ENCODE peak calls at places on chromosomes 1 and 21, in five cellular contexts. One of them, this sample, is unnamed.

GRCh38 chr1:24505816-24506215 is 3.2 kb downstream of the RCAN3 start:
- DNase-seq in dermis blood vessel endothelial cell: no peak
- DNase-seq in T-helper 1 cell: no peak
- DNase-seq in HT1080: no peak
- DNase-seq in HEK293T: no peak
- DNase-seq in this sample: no peak

GRCh38 chr1:112826217-112826944 is 111.2 kb upstream of the PPM1J start:
- DNase-seq in dermis blood vessel endothelial cell: no peak
- DNase-seq in HT1080: no peak
- DNase-seq in T-helper 1 cell: no peak
- DNase-seq in HEK293T: no peak
- DNase-seq in this sample: no peak

GRCh38 chr1:146001734-146002133 is 5.4 kb upstream of the TXNIP start:
- DNase-seq in T-helper 1 cell: no peak
- DNase-seq in HT1080: no peak
- DNase-seq in dermis blood vessel endothelial cell: no peak
- DNase-seq in HEK293T: no peak
- DNase-seq in this sample: no peak

GRCh38 chr1:41705798-41706197 is 212.9 kb downstream of the HIVEP3 start:
- DNase-seq in HEK293T: no peak
- DNase-seq in dermis blood vessel endothelial cell: no peak
- DNase-seq in HT1080: no peak
- DNase-seq in T-helper 1 cell: no peak
- DNase-seq in this sample: no peak

GRCh38 chr1:57272150-57272549 is 151.7 kb downstream of the DAB1 start:
- DNase-seq in dermis blood vessel endothelial cell: no peak
- DNase-seq in HT1080: no peak
- DNase-seq in T-helper 1 cell: no peak
- DNase-seq in HEK293T: no peak
- DNase-seq in this sample: no peak

GRCh38 chr1:1026599-1027413 is 6.9 kb downstream of the AGRN start:
- DNase-seq in HEK293T: no peak
- DNase-seq in T-helper 1 cell: no peak
- DNase-seq in dermis blood vessel endothelial cell: no peak
- DNase-seq in HT1080: no peak
- DNase-seq in this sample: no peak

GRCh38 chr1:24526940-24527542 is 24.4 kb downstream of the RCAN3 start:
- DNase-seq in HT1080: peak
- DNase-seq in HEK293T: peak
- DNase-seq in dermis blood vessel endothelial cell: peak
- DNase-seq in T-helper 1 cell: peak
- DNase-seq in this sample: peak

GRCh38 chr1:55716151-55716550 is 501.0 kb upstream of the USP24 start:
- DNase-seq in dermis blood vessel endothelial cell: no peak
- DNase-seq in HEK293T: no peak
- DNase-seq in HT1080: no peak
- DNase-seq in T-helper 1 cell: no peak
- DNase-seq in this sample: no peak

GRCh38 chr1:86991549-86992186 is 77.2 kb downstream of the HS2ST1 start:
- DNase-seq in HEK293T: no peak
- DNase-seq in dermis blood vessel endothelial cell: no peak
- DNase-seq in T-helper 1 cell: no peak
- DNase-seq in HT1080: no peak
- DNase-seq in this sample: no peak

GRCh38 chr1:53274541-53275185 is 36.3 kb upstream of the MAGOH start:
- DNase-seq in HT1080: no peak
- DNase-seq in HEK293T: no peak
- DNase-seq in dermis blood vessel endothelial cell: no peak
- DNase-seq in T-helper 1 cell: no peak
- DNase-seq in this sample: no peak

GRCh38 chr1:183733610-183734219 is 71.2 kb upstream of the RGL1 start:
- DNase-seq in HEK293T: no peak
- DNase-seq in HT1080: no peak
- DNase-seq in T-helper 1 cell: no peak
- DNase-seq in dermis blood vessel endothelial cell: no peak
- DNase-seq in this sample: no peak

GRCh38 chr21:37372127-37372731 is 5.7 kb downstream of the DYRK1A start:
- DNase-seq in HEK293T: no peak
- DNase-seq in HT1080: no peak
- DNase-seq in T-helper 1 cell: no peak
- DNase-seq in dermis blood vessel endothelial cell: no peak
- DNase-seq in this sample: no peak

GRCh38 chr1:32239790-32240139 is 7.3 kb upstream of the FAM167B start:
- DNase-seq in T-helper 1 cell: no peak
- DNase-seq in dermis blood vessel endothelial cell: no peak
- DNase-seq in HT1080: no peak
- DNase-seq in HEK293T: no peak
- DNase-seq in this sample: no peak

GRCh38 chr1:14746393-14746792 is 147.9 kb downstream of the KAZN start:
- DNase-seq in T-helper 1 cell: no peak
- DNase-seq in HT1080: no peak
- DNase-seq in HEK293T: no peak
- DNase-seq in dermis blood vessel endothelial cell: no peak
- DNase-seq in this sample: no peak